ENCODE peak calls at places on chromosomes 13 and 19, in eight cellular contexts. G is tibial nerve, U is GM23338, K is fibroblast of lung, X is ovary, F is neural progenitor cell, L is PC-3, V is hepatocyte. H is an unnamed sample.

GRCh38 chr13:86324191-86324590 is 525.0 kb upstream of the SLITRK6 start:
- DNase-seq in G (no peak), U (no peak), K (no peak), X (no peak), F (no peak), L (no peak), V (no peak), H (no peak)

GRCh38 chr13:109479991-109480696 is 306.2 kb downstream of the IRS2 start:
- DNase-seq in G (no peak), U (no peak), K (peak), X (no peak), F (no peak), L (peak), V (peak), H (no peak)

GRCh38 chr13:95494082-95494681 is 58.3 kb upstream of the CLDN10 start:
- DNase-seq in G (no peak), U (peak), K (peak), X (no peak), F (peak), L (peak), V (peak), H (no peak)

GRCh38 chr13:66879971-66880370 is 350.2 kb downstream of the PCDH9 start:
- DNase-seq in G (no peak), U (no peak), K (no peak), X (no peak), F (no peak), L (no peak), V (no peak), H (no peak)

GRCh38 chr19:6215701-6216235 is 64.0 kb downstream of the MLLT1 start:
- DNase-seq in G (no peak), U (no peak), K (no peak), X (no peak), F (no peak), L (no peak), V (no peak), H (no peak)

GRCh38 chr19:54160182-54160811 is 776 bp upstream of the LENG1 start:
- DNase-seq in G (no peak), U (peak), K (no peak), X (peak), F (peak), L (peak), V (peak), H (peak)

GRCh38 chr13:51125495-51126226 is 14.6 kb upstream of the C13orf42 start:
- DNase-seq in G (no peak), U (peak), K (peak), X (no peak), F (peak), L (peak), V (peak), H (peak)

GRCh38 chr13:45812599-45813372 is 38.8 kb downstream of the SIAH3 start:
- DNase-seq in G (no peak), U (no peak), K (no peak), X (no peak), F (no peak), L (no peak), V (no peak), H (no peak)

GRCh38 chr13:29861694-29862110 is 11.3 kb upstream of the UBL3 start:
- DNase-seq in G (no peak), U (no peak), K (peak), X (no peak), F (no peak), L (peak), V (peak), H (no peak)

GRCh38 chr13:63409791-63410351 is 1994.2 kb upstream of the PCDH20 start:
- DNase-seq in G (no peak), U (no peak), K (no peak), X (no peak), F (no peak), L (no peak), V (no peak), H (peak)

GRCh38 chr13:29582171-29582570 is 13.3 kb downstream of the SLC7A1 start:
- DNase-seq in G (no peak), U (no peak), K (no peak), X (no peak), F (no peak), L (no peak), V (no peak), H (no peak)

GRCh38 chr19:7533281-7533819 is 2.2 kb upstream of the PNPLA6 start:
- DNase-seq in G (peak), U (peak), K (peak), X (peak), F (peak), L (no peak), V (no peak), H (peak)

GRCh38 chr13:96816261-96816660 is 178.0 kb downstream of the OXGR1 start:
- DNase-seq in G (peak), U (no peak), K (peak), X (no peak), F (no peak), L (no peak), V (no peak), H (no peak)

GRCh38 chr19:47005873-47006272 is 13.8 kb upstream of the NPAS1 start:
- DNase-seq in G (no peak), U (peak), K (no peak), X (no peak), F (no peak), L (peak), V (no peak), H (no peak)

GRCh38 chr13:44870456-44870929 is 118.8 kb downstream of the NUFIP1 start:
- DNase-seq in G (peak), U (no peak), K (no peak), X (no peak), F (no peak), L (peak), V (no peak), H (peak)

DNA sequence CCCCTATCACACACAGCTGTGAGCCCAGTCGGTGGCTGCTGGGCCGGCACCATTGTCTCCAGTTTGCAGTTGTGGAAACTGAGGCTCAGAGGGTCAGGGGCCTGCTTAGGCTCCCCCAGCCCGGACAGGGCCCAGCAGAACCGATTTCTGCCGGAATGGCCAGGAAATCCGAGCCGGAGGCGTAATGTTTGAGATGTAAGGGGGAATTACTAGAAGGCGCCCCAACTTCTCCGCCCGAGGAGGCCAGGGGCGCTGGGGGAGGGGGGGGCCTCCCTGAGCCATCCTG is 962 bp downstream of the KISS1R start:
- DNase-seq in G (no peak), U (no peak), K (no peak), X (no peak), F (no peak), L (no peak), V (no peak), H (no peak)
- H3K4me3 ChIP-seq in G (no peak), U (peak), K (no peak), X (no peak), F (peak), L (peak), V (no peak), H (no peak)

DNA sequence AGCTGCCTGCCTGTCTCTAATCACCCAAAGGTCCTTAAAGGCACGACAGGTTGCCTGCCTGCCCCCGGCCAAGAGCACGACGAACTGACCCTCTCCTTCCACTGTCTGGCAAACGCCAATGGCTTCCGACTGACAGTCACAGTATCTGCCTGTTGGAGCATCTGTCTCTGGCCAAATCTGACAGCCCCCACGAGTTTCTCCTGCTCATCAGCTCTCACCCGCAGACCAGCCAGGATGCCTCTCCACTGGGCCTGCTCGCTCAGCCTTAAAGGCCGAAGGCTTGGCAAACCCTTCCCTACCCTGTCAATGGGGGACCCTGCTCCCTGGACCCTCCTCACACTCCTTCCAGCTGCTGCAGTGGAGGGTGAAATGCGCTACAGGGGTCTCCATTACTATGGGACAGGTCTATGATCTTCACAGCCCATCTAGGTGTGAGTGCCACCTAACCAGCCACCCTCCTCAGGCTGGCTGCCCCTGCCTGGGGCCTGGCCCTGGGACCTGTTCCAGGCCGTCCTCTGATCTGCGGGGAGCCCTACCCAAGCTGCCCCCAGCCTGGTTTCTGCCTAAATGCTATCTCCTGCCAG is 932 bp downstream of the FAM83E start:
- DNase-seq in G (no peak), U (no peak), K (no peak), X (no peak), F (no peak), L (no peak), V (no peak), H (no peak)
- H3K27ac ChIP-seq in G (peak), U (peak), K (no peak), X (no peak), F (peak), L (no peak), V (peak), H (no peak)

GRCh38 chr19:38675611-38676010 is 28.2 kb downstream of the ACTN4 start:
- DNase-seq in G (no peak), U (no peak), K (no peak), X (no peak), F (no peak), L (no peak), V (peak), H (no peak)
- TF ChIP-seq CTCF in G (no peak), U (no peak), K (no peak), X (no peak), F (no peak), L (no peak), V (no peak), H (no peak)

GRCh38 chr19:16828990-16829821 is at the start of gene SIN3B:
- DNase-seq in G (peak), U (peak), K (peak), X (peak), F (peak), L (peak), V (peak), H (peak)

GRCh38 chr19:16834747-16835146 is 5.5 kb downstream of the SIN3B start:
- DNase-seq in G (no peak), U (no peak), K (no peak), X (no peak), F (no peak), L (peak), V (no peak), H (no peak)

GRCh38 chr19:16829822-16830289 is 658 bp downstream of the SIN3B start:
- DNase-seq in G (no peak), U (no peak), K (no peak), X (no peak), F (no peak), L (no peak), V (no peak), H (no peak)

GRCh38 chr19:16831531-16831930 is 2.3 kb downstream of the SIN3B start:
- DNase-seq in G (no peak), U (no peak), K (no peak), X (no peak), F (no peak), L (no peak), V (no peak), H (no peak)

GRCh38 chr19:16830679-16831078 is 1.5 kb downstream of the SIN3B start:
- DNase-seq in G (no peak), U (no peak), K (peak), X (no peak), F (no peak), L (no peak), V (no peak), H (no peak)
- H3K4me3 ChIP-seq in G (no peak), U (peak), K (peak), X (no peak), F (peak), L (peak), V (no peak), H (no peak)

DNA sequence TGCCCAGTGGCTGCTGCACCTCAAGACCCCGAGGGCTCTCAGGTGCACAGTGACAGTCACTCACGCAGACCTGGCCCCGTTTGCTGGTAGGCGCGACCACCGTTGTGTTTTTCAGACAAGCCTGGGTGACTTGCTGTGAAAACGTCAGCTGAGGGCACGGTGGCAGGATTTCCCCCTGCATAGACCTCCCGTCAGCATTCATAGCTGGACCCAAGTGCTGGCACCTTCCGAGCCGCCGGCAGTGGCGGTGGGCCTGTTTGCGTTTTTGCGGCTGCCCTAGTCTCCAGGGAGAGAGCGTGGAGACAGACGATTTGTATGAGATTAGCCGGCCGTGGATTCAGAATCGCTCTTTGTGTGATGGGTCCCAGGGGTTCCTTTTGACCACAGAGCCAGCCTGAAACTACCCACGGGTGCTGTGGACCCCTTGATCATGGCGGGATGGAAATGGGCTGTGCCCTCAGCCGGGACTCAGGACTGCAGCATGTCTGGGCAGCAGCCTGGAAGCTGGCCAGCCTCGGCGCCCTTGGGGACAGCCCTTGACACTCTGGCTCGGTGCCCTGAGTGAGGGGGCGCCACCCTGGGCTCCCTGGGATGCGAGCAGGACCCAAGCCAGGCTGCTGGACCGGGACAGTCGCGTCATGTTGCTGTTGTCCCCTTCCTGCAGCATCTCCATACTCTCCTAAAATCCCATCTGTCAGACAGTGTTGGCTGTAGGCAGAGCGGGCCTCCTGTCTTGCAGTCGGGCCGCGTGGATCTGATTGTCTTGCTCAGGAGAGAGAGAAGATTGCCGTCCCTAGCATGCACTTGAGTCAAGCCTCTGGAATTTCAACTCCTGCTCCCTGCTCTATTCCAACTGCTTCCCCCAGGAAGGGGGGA is 8.6 kb downstream of the KDM4B start:
- DNase-seq in G (no peak), U (no peak), K (peak), X (peak), F (no peak), L (no peak), V (no peak), H (peak)
- H3K27ac ChIP-seq in G (peak), U (peak), K (peak), X (no peak), F (no peak), L (no peak), V (peak), H (peak)

GRCh38 chr19:49861541-49862410 is 5.6 kb downstream of the PNKP start:
- DNase-seq in G (no peak), U (no peak), K (no peak), X (no peak), F (no peak), L (no peak), V (no peak), H (peak)

GRCh38 chr19:49861127-49861526 is 6.2 kb downstream of the PNKP start:
- DNase-seq in G (peak), U (peak), K (peak), X (peak), F (no peak), L (no peak), V (peak), H (peak)

GRCh38 chr19:49863935-49864320 is 3.4 kb downstream of the PNKP start:
- DNase-seq in G (no peak), U (no peak), K (no peak), X (no peak), F (no peak), L (no peak), V (no peak), H (no peak)

GRCh38 chr19:49863254-49863934 is 4.0 kb downstream of the PNKP start:
- DNase-seq in G (no peak), U (no peak), K (no peak), X (no peak), F (no peak), L (no peak), V (no peak), H (no peak)

DNA sequence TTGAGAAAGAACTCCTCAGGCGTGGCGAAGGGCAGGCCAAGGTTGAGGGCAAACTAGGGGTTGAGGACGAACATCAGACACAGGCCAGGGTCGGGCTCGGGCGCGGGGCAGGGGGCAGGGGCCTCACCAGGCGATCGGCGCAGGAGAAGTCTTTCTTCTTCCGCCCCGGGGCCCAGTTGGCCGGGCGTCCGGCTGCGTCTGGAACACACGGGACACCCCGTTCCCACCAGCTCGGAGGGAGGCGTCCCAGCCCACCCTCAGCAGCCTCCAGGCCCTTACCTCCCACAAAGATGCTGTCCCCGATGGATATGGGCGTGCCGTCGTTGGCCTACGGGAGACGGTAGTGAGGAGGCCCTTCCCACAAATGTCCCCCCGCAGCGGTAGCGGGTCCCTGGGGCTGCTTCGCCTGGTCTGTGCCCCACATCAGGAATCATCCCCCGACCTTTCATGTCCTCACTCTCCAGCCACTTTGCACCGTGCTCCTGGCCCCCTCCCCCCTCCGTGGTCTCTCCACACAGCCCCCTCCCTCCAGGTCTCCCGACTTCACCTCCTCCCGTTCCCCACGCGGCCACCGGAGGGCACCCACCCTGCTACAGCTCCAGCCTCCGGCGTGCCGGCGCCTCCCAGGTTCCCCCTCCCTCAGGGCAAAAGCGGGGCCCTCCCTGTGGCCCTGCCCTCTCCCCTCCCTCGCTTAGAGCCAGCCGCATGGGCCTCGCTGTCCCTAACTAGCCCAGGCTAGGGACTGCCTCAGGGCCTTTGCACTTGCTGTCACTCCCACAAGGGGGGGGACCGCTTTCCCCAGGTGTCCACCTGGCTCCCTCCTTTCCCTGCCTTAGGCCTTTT is 4.7 kb downstream of the PNKP start:
- DNase-seq in G (no peak), U (peak), K (no peak), X (peak), F (peak), L (no peak), V (no peak), H (peak)
- TF ChIP-seq CTCF in G (no peak), U (peak), K (no peak), X (no peak), F (peak), L (peak), V (peak), H (no peak)

GRCh38 chr13:84237181-84237580 is 354.9 kb upstream of the SLITRK1 start:
- DNase-seq in G (no peak), U (no peak), K (no peak), X (no peak), F (peak), L (no peak), V (no peak), H (no peak)

GRCh38 chr13:84243340-84243739 is 361.1 kb upstream of the SLITRK1 start:
- DNase-seq in G (no peak), U (no peak), K (no peak), X (no peak), F (no peak), L (no peak), V (no peak), H (no peak)

DNA sequence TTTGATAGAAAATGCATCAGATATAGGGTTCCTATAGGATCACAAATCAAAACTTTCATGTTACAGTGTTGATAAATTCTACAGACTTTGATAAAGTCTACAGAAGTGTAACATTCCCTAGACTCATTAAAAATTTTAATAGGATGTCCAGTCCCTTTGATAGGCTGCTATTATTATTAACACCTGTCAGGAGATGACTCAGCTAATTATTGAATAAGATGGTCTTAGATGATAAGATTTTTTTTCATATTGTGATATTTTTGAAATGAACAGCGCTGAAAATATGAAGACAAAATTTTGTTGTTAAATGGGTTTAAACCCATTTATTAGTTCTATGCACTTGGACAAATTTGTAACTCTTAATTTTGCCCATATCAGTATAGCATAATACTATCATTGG is 356.8 kb upstream of the SLITRK1 start:
- DNase-seq in G (no peak), U (no peak), K (no peak), X (no peak), F (no peak), L (no peak), V (no peak), H (no peak)
- H3K4me3 ChIP-seq in G (no peak), U (no peak), K (no peak), X (no peak), F (no peak), L (no peak), V (no peak), H (no peak)

H was measured in thyroid gland.